ENCODE peak calls at places on chromosome 12, in eight cellular contexts. H, S, Z, B, X, E, C and O are unnamed samples.

GRCh38 chr12:76255692-76256091 is 92.5 kb downstream of the BBS10 start:
- DNase-seq in X (no peak), C (no peak), H (no peak), E (no peak), S (no peak), B (peak), Z (no peak), O (no peak)

GRCh38 chr12:26730546-26731085 is 102.4 kb downstream of the ITPR2 start:
- DNase-seq in X (no peak), E (no peak), Z (no peak), C (no peak), S (no peak), B (no peak), H (no peak), O (no peak)

GRCh38 chr12:114858388-114859146 is 174.6 kb upstream of the TBX3 start:
- DNase-seq in S (no peak), X (no peak), B (no peak), C (no peak), E (no peak), H (no peak), Z (no peak), O (no peak)

GRCh38 chr12:92619730-92620684 is 82.8 kb upstream of the PLEKHG7 start:
- DNase-seq in X (no peak), Z (no peak), H (no peak), B (peak), C (no peak), S (no peak), E (peak), O (no peak)

GRCh38 chr12:116662612-116663144 is 75.2 kb downstream of the SPRING1 start:
- DNase-seq in S (no peak), X (no peak), H (peak), C (no peak), Z (peak), B (no peak), E (peak), O (no peak)

GRCh38 chr12:29681996-29682534 is 101.7 kb downstream of the TMTC1 start:
- DNase-seq in B (peak), Z (no peak), H (no peak), S (no peak), C (no peak), X (no peak), E (peak), O (no peak)

GRCh38 chr12:3515506-3515905 is 24.5 kb downstream of the PRMT8 start:
- DNase-seq in X (no peak), H (no peak), S (no peak), B (no peak), Z (no peak), C (no peak), E (no peak), O (no peak)

GRCh38 chr12:42684171-42685071 is 94.9 kb upstream of the PRICKLE1 start:
- DNase-seq in S (no peak), X (no peak), E (no peak), H (no peak), Z (no peak), C (peak), B (peak), O (no peak)

GRCh38 chr12:15892645-15893259 is 10.6 kb downstream of the STRAP start:
- DNase-seq in S (no peak), H (no peak), B (no peak), X (no peak), E (no peak), Z (no peak), C (no peak), O (no peak)

GRCh38 chr12:66885115-66885875 is 206.4 kb upstream of the GRIP1 start:
- DNase-seq in C (no peak), X (no peak), S (no peak), B (no peak), Z (no peak), H (no peak), E (peak), O (no peak)

GRCh38 chr12:46494424-46494823 is 121.9 kb upstream of the SLC38A2 start:
- DNase-seq in C (no peak), H (no peak), E (no peak), S (no peak), B (peak), Z (no peak), X (no peak), O (no peak)

GRCh38 chr12:52020126-52020525 is 13.4 kb downstream of the TAMALIN start:
- DNase-seq in Z (no peak), C (no peak), X (no peak), H (no peak), S (no peak), B (no peak), E (no peak), O (no peak)

GRCh38 chr12:110933326-110933974 is 13.1 kb upstream of the MYL2 start:
- DNase-seq in H (no peak), B (no peak), Z (no peak), E (no peak), X (no peak), S (no peak), C (no peak), O (no peak)

GRCh38 chr12:15633201-15633600 is 156.0 kb downstream of the EPS8 start:
- DNase-seq in Z (no peak), E (no peak), S (no peak), C (no peak), X (no peak), B (peak), H (no peak), O (no peak)

GRCh38 chr12:128025856-128026255 is 241.1 kb upstream of the TMEM132C start:
- DNase-seq in H (no peak), Z (no peak), C (peak), X (no peak), E (no peak), B (no peak), S (no peak), O (no peak)

GRCh38 chr12:46266382-46266791 is 2.5 kb downstream of the SLC38A1 start:
- DNase-seq in C (no peak), Z (no peak), B (peak), S (peak), E (no peak), H (no peak), X (no peak), O (no peak)

GRCh38 chr12:79634957-79635471 is 55.8 kb downstream of the PAWR start:
- DNase-seq in X (no peak), B (peak), H (no peak), E (no peak), S (no peak), Z (no peak), C (no peak), O (no peak)

GRCh38 chr12:53365245-53365904 is 14.6 kb upstream of the SP1 start:
- DNase-seq in B (peak), Z (no peak), X (no peak), E (peak), C (peak), S (no peak), H (no peak), O (no peak)

GRCh38 chr12:123387508-123388217 is 3.7 kb downstream of the KMT5A start:
- DNase-seq in B (no peak), Z (no peak), E (no peak), X (no peak), H (no peak), C (no peak), S (no peak), O (no peak)

GRCh38 chr12:59040651-59041050 is 120.3 kb upstream of the LRIG3 start:
- DNase-seq in S (no peak), E (no peak), H (no peak), C (peak), B (peak), X (no peak), Z (no peak), O (peak)

GRCh38 chr12:56020437-56021189 is at the start of gene IKZF4:
- DNase-seq in X (peak), C (no peak), B (no peak), H (peak), Z (peak), E (peak), S (no peak), O (peak)